ENCODE peak calls at places on chromosomes 11 and 22, in six cellular contexts. N is CD8-positive, alpha-beta T cell; E is NB4; B is keratinocyte; J is PC-3; K is endodermal cell. L is an unnamed sample.

GRCh38 chr11:3022300-3022967 is 30.3 kb upstream of the NAP1L4 start:
- DNase-seq in N (no peak), J (peak), B (no peak), K (no peak), E (peak), L (no peak)

GRCh38 chr11:32121012-32121411 is 30.1 kb downstream of the RCN1 start:
- DNase-seq in E (no peak), J (no peak), K (no peak), B (no peak), N (no peak), L (no peak)

GRCh38 chr11:111387318-111387863 is 8.3 kb upstream of the POU2AF1 start:
- DNase-seq in N (no peak), B (no peak), K (no peak), J (no peak), E (no peak), L (no peak)

GRCh38 chr22:39214383-39215069 is 30.3 kb downstream of the PDGFB start:
- DNase-seq in E (no peak), N (no peak), B (peak), J (peak), K (peak), L (peak)

GRCh38 chr22:21952586-21953571 is at the start of gene PPM1F:
- DNase-seq in J (peak), B (no peak), N (peak), E (peak), K (peak), L (peak)

GRCh38 chr11:119537641-119538253 is 114.8 kb upstream of the THY1 start:
- DNase-seq in J (no peak), N (no peak), K (peak), E (peak), B (no peak), L (no peak)

GRCh38 chr22:40512426-40513136 is 123.9 kb downstream of the MRTFA start:
- DNase-seq in J (peak), N (no peak), E (no peak), B (peak), K (no peak), L (no peak)

GRCh38 chr11:17734418-17734911 is at the start of gene KCNC1:
- DNase-seq in E (no peak), B (no peak), K (peak), N (no peak), J (no peak), L (peak)

GRCh38 chr22:31340765-31341247 is 5.3 kb downstream of the PATZ1 start:
- DNase-seq in B (no peak), J (no peak), N (no peak), E (no peak), K (no peak), L (no peak)

GRCh38 chr11:27429740-27430451 is 42.7 kb downstream of the LGR4 start:
- DNase-seq in J (no peak), B (no peak), K (no peak), E (peak), N (no peak), L (no peak)

GRCh38 chr22:39266398-39267030 is 21.7 kb upstream of the PDGFB start:
- DNase-seq in B (no peak), K (no peak), J (no peak), E (peak), N (no peak), L (no peak)

GRCh38 chr11:77548552-77549439 is 41.0 kb upstream of the AQP11 start:
- DNase-seq in B (no peak), K (no peak), E (no peak), J (no peak), N (no peak), L (no peak)
- TF ChIP-seq CTCF in B (no peak), K (no peak), E (no peak), J (peak), N (no peak), L (no peak)

DNA sequence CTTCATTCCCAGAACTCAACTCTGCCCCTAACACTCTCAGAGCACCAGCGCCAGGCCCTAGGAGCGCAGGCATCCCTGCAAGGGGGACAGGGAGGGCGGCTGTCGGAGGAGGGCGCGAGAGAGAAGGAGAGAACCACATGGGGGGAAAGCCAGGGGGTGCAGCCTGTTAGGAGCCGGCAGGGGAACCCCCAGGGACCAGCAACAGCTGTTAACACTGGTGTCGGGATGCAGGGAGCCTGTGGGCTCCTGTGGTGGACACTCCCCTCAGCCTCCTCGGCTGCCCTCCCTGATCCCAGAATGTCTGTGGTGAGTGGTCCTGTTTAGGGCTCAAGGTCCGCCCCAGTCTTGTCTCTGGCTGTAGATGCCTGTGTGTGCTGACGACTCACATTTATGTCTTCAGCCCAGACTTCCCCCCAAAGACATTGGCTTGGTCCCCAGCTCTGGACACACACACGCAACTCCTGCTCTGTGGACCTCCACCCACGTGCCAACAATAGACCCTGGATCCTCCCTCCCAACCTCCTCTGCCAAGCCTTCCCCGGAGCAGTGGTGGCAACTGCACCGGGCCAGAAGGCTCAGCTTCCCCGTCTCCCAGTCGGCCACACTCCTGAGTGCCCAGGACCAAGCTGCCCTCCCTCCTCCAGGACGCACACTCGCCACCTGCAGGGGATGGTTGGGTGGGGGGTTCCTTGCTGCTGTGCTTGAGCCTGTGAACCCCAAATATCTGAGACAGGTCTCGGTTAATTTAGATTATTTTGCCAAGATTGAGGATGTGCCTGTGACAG is 817 bp upstream of the IFITM5 start:
- DNase-seq in E (no peak), K (peak), N (no peak), J (no peak), B (no peak), L (no peak)
- TF ChIP-seq CTCF in E (peak), K (peak), N (peak), J (no peak), B (no peak), L (no peak)

DNA sequence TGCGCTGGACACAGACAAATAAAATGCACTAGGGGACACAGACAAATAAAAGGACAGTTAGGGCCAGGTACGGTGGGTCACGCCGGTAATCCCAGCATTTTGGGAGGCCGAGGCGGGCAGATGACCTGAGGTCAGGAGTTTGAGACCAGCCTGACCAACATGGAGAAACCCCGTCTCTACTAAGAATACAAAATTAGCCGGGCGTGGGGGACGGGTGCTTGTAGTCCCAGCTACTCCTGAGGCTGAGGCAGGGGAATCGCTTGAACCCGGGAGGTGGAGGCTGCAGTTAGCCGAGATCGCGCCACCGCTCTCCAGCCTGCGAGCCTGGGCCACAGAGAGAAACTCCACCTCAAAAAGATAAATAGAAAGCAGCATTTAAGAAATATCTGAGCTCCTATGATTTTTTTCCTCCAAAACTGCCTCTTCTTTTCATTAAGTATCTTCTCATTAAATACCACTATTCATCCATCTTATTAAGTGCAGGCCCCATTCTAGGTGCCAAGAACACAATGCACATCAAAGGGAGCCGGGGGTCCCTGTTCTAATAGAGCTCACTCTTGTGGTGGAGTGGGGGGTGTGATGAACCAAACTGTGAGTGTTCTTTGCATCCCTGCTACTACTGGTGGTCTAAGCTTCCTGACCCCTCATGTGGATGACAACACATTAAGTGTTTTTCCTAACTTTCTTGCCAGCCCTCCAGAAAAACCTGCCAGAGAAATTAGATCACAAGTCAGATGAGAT is 766 bp upstream of the ZNHIT2 start:
- DNase-seq in B (no peak), E (no peak), J (no peak), K (peak), N (no peak), L (no peak)
- TF ChIP-seq CTCF in B (no peak), E (no peak), J (no peak), K (no peak), N (peak), L (no peak)

GRCh38 chr11:109343242-109343641 is 78.7 kb upstream of the C11orf87 start:
- DNase-seq in J (no peak), K (no peak), B (no peak), N (no peak), E (no peak), L (no peak)

GRCh38 chr11:109350091-109350490 is 71.9 kb upstream of the C11orf87 start:
- DNase-seq in B (no peak), J (peak), N (no peak), E (no peak), K (no peak), L (no peak)

GRCh38 chr11:109342261-109342660 is 79.7 kb upstream of the C11orf87 start:
- DNase-seq in K (no peak), E (no peak), N (no peak), B (no peak), J (no peak), L (no peak)

DNA sequence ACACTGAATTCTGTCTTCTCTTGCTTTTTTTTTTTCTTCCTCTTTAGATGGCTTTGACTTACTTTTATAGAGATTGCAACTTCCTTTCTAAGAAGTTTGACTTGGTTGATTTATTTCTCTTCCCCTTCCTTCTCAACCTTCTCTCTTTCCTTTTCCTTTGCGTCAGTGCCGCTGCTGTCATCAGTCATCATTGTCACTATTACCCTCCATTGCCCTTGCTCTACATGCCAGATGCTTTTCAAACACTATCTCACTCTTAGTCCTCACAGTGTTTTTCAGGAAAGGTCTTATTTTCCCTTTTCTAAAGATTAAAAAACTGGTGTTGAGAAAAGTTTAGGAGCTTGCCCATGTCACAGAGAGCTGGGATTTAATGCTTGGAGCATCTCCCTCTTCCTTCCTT is 74.7 kb upstream of the C11orf87 start:
- DNase-seq in B (no peak), K (no peak), N (no peak), E (no peak), J (no peak), L (no peak)
- TF ChIP-seq CTCF in B (no peak), K (no peak), N (no peak), E (no peak), J (no peak), L (no peak)